ENCODE peak calls at places on chromosomes 16 and 17, in seven cellular contexts. One of them, this sample, is unnamed.

GRCh38 chr17:71709974-71710373 is 410.8 kb upstream of the SOX9 start:
- DNase-seq in psoas muscle: no peak
- DNase-seq in fibroblast of lung: peak
- DNase-seq in transverse colon: no peak
- DNase-seq in cardiac muscle cell: no peak
- DNase-seq in AG04449: no peak
- DNase-seq in body of pancreas: no peak
- DNase-seq in this sample: no peak

GRCh38 chr17:65297384-65297783 is 160.2 kb downstream of the RGS9 start:
- DNase-seq in psoas muscle: no peak
- DNase-seq in fibroblast of lung: peak
- DNase-seq in transverse colon: no peak
- DNase-seq in cardiac muscle cell: no peak
- DNase-seq in AG04449: no peak
- DNase-seq in body of pancreas: no peak
- DNase-seq in this sample: peak

GRCh38 chr17:20073056-20073979 is 64.2 kb downstream of the SPECC1 start:
- DNase-seq in psoas muscle: peak
- DNase-seq in fibroblast of lung: peak
- DNase-seq in transverse colon: peak
- DNase-seq in cardiac muscle cell: no peak
- DNase-seq in AG04449: no peak
- DNase-seq in body of pancreas: no peak
- DNase-seq in this sample: no peak

GRCh38 chr16:68715471-68715870 is 21.6 kb upstream of the CDH1 start:
- DNase-seq in psoas muscle: no peak
- DNase-seq in fibroblast of lung: no peak
- DNase-seq in transverse colon: peak
- DNase-seq in cardiac muscle cell: no peak
- DNase-seq in AG04449: no peak
- DNase-seq in body of pancreas: no peak
- DNase-seq in this sample: no peak

GRCh38 chr16:82776466-82777146 is 149.8 kb downstream of the CDH13 start:
- DNase-seq in psoas muscle: no peak
- DNase-seq in fibroblast of lung: no peak
- DNase-seq in transverse colon: no peak
- DNase-seq in cardiac muscle cell: no peak
- DNase-seq in AG04449: no peak
- DNase-seq in body of pancreas: no peak
- DNase-seq in this sample: no peak

GRCh38 chr17:38442548-38442947 is 14.3 kb downstream of the ARHGAP23 start:
- DNase-seq in psoas muscle: peak
- DNase-seq in fibroblast of lung: peak
- DNase-seq in transverse colon: no peak
- DNase-seq in cardiac muscle cell: no peak
- DNase-seq in AG04449: no peak
- DNase-seq in body of pancreas: no peak
- DNase-seq in this sample: no peak

GRCh38 chr17:74943808-74944522 is 8.3 kb downstream of the OTOP3 start:
- DNase-seq in psoas muscle: no peak
- DNase-seq in fibroblast of lung: no peak
- DNase-seq in transverse colon: peak
- DNase-seq in cardiac muscle cell: no peak
- DNase-seq in AG04449: no peak
- DNase-seq in body of pancreas: no peak
- DNase-seq in this sample: peak

GRCh38 chr16:53090591-53091507 is 36.1 kb downstream of the CHD9 start:
- DNase-seq in psoas muscle: peak
- DNase-seq in fibroblast of lung: peak
- DNase-seq in transverse colon: peak
- DNase-seq in cardiac muscle cell: no peak
- DNase-seq in AG04449: peak
- DNase-seq in body of pancreas: peak
- DNase-seq in this sample: no peak

GRCh38 chr16:15636392-15636873 is 6.5 kb downstream of the MARF1 start:
- DNase-seq in psoas muscle: no peak
- DNase-seq in fibroblast of lung: no peak
- DNase-seq in transverse colon: no peak
- DNase-seq in cardiac muscle cell: no peak
- DNase-seq in AG04449: no peak
- DNase-seq in body of pancreas: no peak
- DNase-seq in this sample: no peak

GRCh38 chr16:75254359-75254837 is 3.0 kb upstream of the BCAR1 start:
- DNase-seq in psoas muscle: peak
- DNase-seq in fibroblast of lung: peak
- DNase-seq in transverse colon: peak
- DNase-seq in cardiac muscle cell: no peak
- DNase-seq in AG04449: no peak
- DNase-seq in body of pancreas: no peak
- DNase-seq in this sample: peak

GRCh38 chr16:17448640-17449638 is 21.8 kb downstream of the XYLT1 start:
- DNase-seq in psoas muscle: peak
- DNase-seq in fibroblast of lung: no peak
- DNase-seq in transverse colon: peak
- DNase-seq in cardiac muscle cell: no peak
- DNase-seq in AG04449: no peak
- DNase-seq in body of pancreas: no peak
- DNase-seq in this sample: no peak

GRCh38 chr17:26962255-26963162 is 331.4 kb upstream of the WSB1 start:
- DNase-seq in psoas muscle: peak
- DNase-seq in fibroblast of lung: no peak
- DNase-seq in transverse colon: no peak
- DNase-seq in cardiac muscle cell: no peak
- DNase-seq in AG04449: no peak
- DNase-seq in body of pancreas: no peak
- DNase-seq in this sample: no peak

GRCh38 chr16:35753559-35754390 is 2294.4 kb downstream of the TP53TG3F start:
- DNase-seq in psoas muscle: no peak
- DNase-seq in fibroblast of lung: no peak
- DNase-seq in transverse colon: no peak
- DNase-seq in cardiac muscle cell: no peak
- DNase-seq in AG04449: no peak
- DNase-seq in body of pancreas: no peak
- DNase-seq in this sample: no peak

GRCh38 chr16:30761427-30761927 is 385 bp downstream of the CFAP119 start:
- DNase-seq in psoas muscle: peak
- DNase-seq in fibroblast of lung: peak
- DNase-seq in transverse colon: peak
- DNase-seq in cardiac muscle cell: peak
- DNase-seq in AG04449: no peak
- DNase-seq in body of pancreas: no peak
- DNase-seq in this sample: peak

GRCh38 chr16:83954577-83955016 is 1.6 kb downstream of the OSGIN1 start:
- DNase-seq in psoas muscle: peak
- DNase-seq in fibroblast of lung: peak
- DNase-seq in transverse colon: peak
- DNase-seq in cardiac muscle cell: no peak
- DNase-seq in AG04449: no peak
- DNase-seq in body of pancreas: peak
- DNase-seq in this sample: peak

GRCh38 chr17:4980644-4981216 is 6.7 kb downstream of the CAMTA2 start:
- DNase-seq in psoas muscle: no peak
- DNase-seq in fibroblast of lung: peak
- DNase-seq in transverse colon: no peak
- DNase-seq in cardiac muscle cell: peak
- DNase-seq in AG04449: no peak
- DNase-seq in body of pancreas: no peak
- DNase-seq in this sample: peak

GRCh38 chr16:89720859-89721643 is at the start of the genes VPS9D1 and ZNF276:
- DNase-seq in psoas muscle: peak
- DNase-seq in fibroblast of lung: peak
- DNase-seq in transverse colon: peak
- DNase-seq in cardiac muscle cell: peak
- DNase-seq in AG04449: no peak
- DNase-seq in body of pancreas: peak
- DNase-seq in this sample: peak

GRCh38 chr17:31467502-31468256 is 76.2 kb downstream of the RAB11FIP4 start:
- DNase-seq in psoas muscle: no peak
- DNase-seq in fibroblast of lung: no peak
- DNase-seq in transverse colon: no peak
- DNase-seq in cardiac muscle cell: peak
- DNase-seq in AG04449: no peak
- DNase-seq in body of pancreas: peak
- DNase-seq in this sample: no peak

DNA sequence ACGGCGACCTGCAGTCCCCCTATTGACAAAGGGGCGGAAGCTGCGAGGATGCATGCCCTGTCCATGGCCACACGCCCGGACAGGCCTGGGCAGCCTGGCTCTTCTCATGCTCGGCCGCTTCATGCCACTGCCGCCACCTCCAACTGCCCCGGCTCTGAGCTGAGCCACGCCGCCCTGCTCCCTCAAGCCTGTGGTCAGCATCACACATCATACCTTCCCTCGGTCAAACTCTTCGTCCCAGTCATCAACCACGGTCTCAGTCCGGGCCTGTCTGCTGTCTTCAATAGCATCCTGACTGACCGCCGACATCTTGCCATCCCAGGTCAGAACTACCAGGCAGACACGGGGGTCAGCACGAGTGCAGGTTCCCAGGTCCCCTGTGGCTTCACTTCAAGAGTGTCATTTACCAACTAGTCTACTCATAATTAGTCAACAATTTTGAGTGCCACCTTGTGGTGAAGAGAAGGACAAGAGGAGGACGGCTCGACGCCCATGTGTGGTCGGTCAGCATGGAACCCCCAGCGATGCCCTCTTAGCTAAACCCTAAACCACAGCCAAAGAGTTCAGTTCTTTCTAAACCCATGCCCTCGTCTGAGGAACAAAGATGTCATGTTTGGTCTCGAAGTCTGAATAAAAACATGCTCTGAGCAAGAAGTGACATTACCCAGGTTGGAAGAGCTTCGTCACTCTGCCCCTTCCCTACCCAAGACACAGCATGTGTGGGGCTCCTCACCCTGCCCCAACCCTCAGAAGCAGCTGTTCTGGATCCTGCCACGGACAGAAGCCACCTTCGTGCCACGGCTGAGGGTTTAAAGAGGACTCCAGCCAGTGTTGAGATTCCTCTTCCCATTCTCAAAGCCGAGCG is 16.9 kb upstream of the CYTH1 start:
- DNase-seq in psoas muscle: no peak
- DNase-seq in fibroblast of lung: peak
- DNase-seq in transverse colon: no peak
- DNase-seq in cardiac muscle cell: peak
- DNase-seq in AG04449: no peak
- DNase-seq in body of pancreas: no peak
- DNase-seq in this sample: peak
- TF ChIP-seq CTCF in psoas muscle: peak
- TF ChIP-seq CTCF in fibroblast of lung: no peak
- TF ChIP-seq CTCF in transverse colon: peak
- TF ChIP-seq CTCF in cardiac muscle cell: peak
- TF ChIP-seq CTCF in AG04449: peak
- TF ChIP-seq CTCF in body of pancreas: peak
- TF ChIP-seq CTCF in this sample: peak

GRCh38 chr17:40062347-40063033 is at the start of gene THRA:
- DNase-seq in psoas muscle: peak
- DNase-seq in fibroblast of lung: no peak
- DNase-seq in transverse colon: peak
- DNase-seq in cardiac muscle cell: peak
- DNase-seq in AG04449: no peak
- DNase-seq in body of pancreas: peak
- DNase-seq in this sample: no peak
- TF ChIP-seq CTCF in psoas muscle: peak
- TF ChIP-seq CTCF in fibroblast of lung: no peak
- TF ChIP-seq CTCF in transverse colon: peak
- TF ChIP-seq CTCF in cardiac muscle cell: no peak
- TF ChIP-seq CTCF in AG04449: no peak
- TF ChIP-seq CTCF in body of pancreas: no peak
- TF ChIP-seq CTCF in this sample: peak

DNA sequence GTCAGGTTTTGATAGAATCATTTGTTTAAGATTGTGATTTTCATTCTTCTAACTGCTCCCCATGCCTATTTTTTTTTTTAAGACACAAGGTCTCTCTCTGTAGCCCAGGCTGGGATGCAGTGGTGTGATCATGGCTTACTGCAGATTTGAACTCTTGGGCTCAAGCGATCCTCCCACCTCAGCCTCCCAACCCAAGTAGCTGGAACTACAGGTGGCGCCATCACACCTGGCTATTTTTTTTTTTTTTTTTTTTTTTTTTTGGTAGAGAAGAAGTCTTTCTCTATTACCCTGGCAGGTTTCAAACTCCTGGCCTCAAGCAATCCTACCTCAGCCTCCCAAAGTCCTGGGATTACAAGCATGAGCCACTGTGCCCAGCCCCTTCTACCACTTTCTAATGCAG is 223.3 kb downstream of the CBLN1 start:
- DNase-seq in psoas muscle: no peak
- DNase-seq in fibroblast of lung: no peak
- DNase-seq in transverse colon: no peak
- DNase-seq in cardiac muscle cell: no peak
- DNase-seq in AG04449: no peak
- DNase-seq in body of pancreas: no peak
- DNase-seq in this sample: no peak
- TF ChIP-seq CTCF in psoas muscle: no peak
- TF ChIP-seq CTCF in fibroblast of lung: no peak
- TF ChIP-seq CTCF in transverse colon: no peak
- TF ChIP-seq CTCF in cardiac muscle cell: no peak
- TF ChIP-seq CTCF in AG04449: no peak
- TF ChIP-seq CTCF in body of pancreas: no peak
- TF ChIP-seq CTCF in this sample: peak

GRCh38 chr17:80101160-80101945 is at the start of gene GAA:
- DNase-seq in psoas muscle: peak
- DNase-seq in fibroblast of lung: peak
- DNase-seq in transverse colon: peak
- DNase-seq in cardiac muscle cell: peak
- DNase-seq in AG04449: no peak
- DNase-seq in body of pancreas: peak
- DNase-seq in this sample: peak
- TF ChIP-seq CTCF in psoas muscle: peak
- TF ChIP-seq CTCF in fibroblast of lung: peak
- TF ChIP-seq CTCF in transverse colon: peak
- TF ChIP-seq CTCF in cardiac muscle cell: peak
- TF ChIP-seq CTCF in AG04449: peak
- TF ChIP-seq CTCF in body of pancreas: peak
- TF ChIP-seq CTCF in this sample: peak

DNA sequence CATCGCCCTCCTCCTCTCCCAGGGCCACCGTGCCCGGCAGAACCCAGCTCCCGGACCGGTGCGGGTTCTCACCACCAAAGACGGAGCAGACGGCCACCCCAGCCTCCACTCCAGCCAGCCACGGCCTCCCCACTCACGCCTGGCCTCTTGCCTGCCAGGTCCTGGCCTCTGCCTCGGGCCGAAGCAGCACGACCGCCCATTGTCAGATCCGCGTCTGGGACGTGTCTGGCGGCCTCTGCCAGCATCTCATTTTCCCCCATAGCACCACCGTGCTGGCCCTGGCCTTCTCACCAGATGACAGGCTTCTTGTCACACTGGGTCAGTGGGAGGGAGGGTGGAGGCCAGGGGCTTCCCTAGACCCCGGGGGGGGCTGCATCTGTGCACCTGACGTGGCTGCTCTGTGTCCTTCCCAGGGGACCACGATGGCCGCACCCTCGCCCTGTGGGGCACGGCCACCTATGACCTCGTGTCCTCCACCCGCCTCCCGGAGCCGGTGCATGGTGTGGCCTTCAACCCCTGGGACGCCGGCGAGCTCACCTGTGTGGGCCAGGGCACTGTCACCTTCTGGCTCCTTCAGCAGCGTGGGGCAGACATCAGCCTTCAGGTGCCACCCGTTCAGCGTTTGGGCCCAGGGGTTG is 6.6 kb upstream of the RHOT2 start:
- DNase-seq in psoas muscle: no peak
- DNase-seq in fibroblast of lung: no peak
- DNase-seq in transverse colon: no peak
- DNase-seq in cardiac muscle cell: no peak
- DNase-seq in AG04449: no peak
- DNase-seq in body of pancreas: no peak
- DNase-seq in this sample: no peak
- TF ChIP-seq CTCF in psoas muscle: no peak
- TF ChIP-seq CTCF in fibroblast of lung: no peak
- TF ChIP-seq CTCF in transverse colon: no peak
- TF ChIP-seq CTCF in cardiac muscle cell: no peak
- TF ChIP-seq CTCF in AG04449: no peak
- TF ChIP-seq CTCF in body of pancreas: no peak
- TF ChIP-seq CTCF in this sample: no peak

This sample was measured in bronchial epithelial cell.